ENCODE peak calls at places on chromosomes 7 and 10, in ten cellular contexts. K is psoas muscle, W is esophagus muscularis mucosa, U is brain microvascular endothelial cell, O is AG04449, F is dorsolateral prefrontal cortex, S is endodermal cell, T is hepatocyte, B is GM20000, L is HL-60. I is an unnamed sample.

GRCh38 chr7:117251687-117252086 is 71.2 kb downstream of the WNT2 start:
- DNase-seq in B (peak; percentile 47), K (no peak), F (no peak), T (no peak), S (no peak), U (peak; percentile 74), L (no peak), O (peak; percentile 80), W (peak; percentile 87), I (no peak)

GRCh38 chr7:28573751-28574295 is 161.5 kb downstream of the CREB5 start:
- DNase-seq in W (no peak), S (no peak), L (no peak), F (no peak), K (no peak), T (no peak), U (no peak), O (no peak), B (no peak), I (no peak)

GRCh38 chr7:56175086-56175760 is 59.0 kb upstream of the NUPR2 start:
- DNase-seq in T (no peak), B (no peak), K (peak; percentile 63), L (no peak), F (peak; percentile 46), S (no peak), U (no peak), W (no peak), O (no peak), I (no peak)

GRCh38 chr7:25858200-25858561 is 293.8 kb upstream of the NFE2L3 start:
- DNase-seq in B (no peak), S (no peak), L (no peak), K (no peak), T (no peak), O (no peak), U (no peak), F (no peak), W (no peak), I (no peak)

GRCh38 chr7:136039577-136040345 is 62.6 kb upstream of the MTPN start:
- DNase-seq in K (no peak), S (no peak), U (no peak), L (no peak), F (no peak), T (no peak), O (no peak), W (no peak), B (no peak), I (no peak)

GRCh38 chr7:117896339-117896738 is 23.1 kb upstream of the CTTNBP2 start:
- DNase-seq in T (no peak), S (no peak), O (no peak), L (no peak), B (no peak), K (no peak), W (no peak), F (no peak), U (no peak), I (no peak)

GRCh38 chr10:122186822-122187810 is 84.0 kb upstream of the BTBD16 start:
- DNase-seq in B (no peak), W (no peak), U (no peak), O (no peak), T (no peak), L (no peak), S (no peak), F (no peak), K (no peak), I (no peak)

GRCh38 chr7:145106001-145106400 is 270.1 kb upstream of the TPK1 start:
- DNase-seq in W (no peak), L (no peak), O (no peak), F (no peak), B (no peak), K (peak; percentile 9), T (peak; percentile 21), U (no peak), S (no peak), I (no peak)

GRCh38 chr7:123669485-123669884 is 13.8 kb downstream of the LMOD2 start:
- DNase-seq in L (no peak), O (no peak), F (no peak), B (no peak), W (no peak), U (no peak), T (no peak), S (no peak), K (no peak), I (no peak)

GRCh38 chr10:44300666-44301649 is 83.9 kb downstream of the CXCL12 start:
- DNase-seq in T (no peak), L (no peak), B (peak; percentile 45), F (no peak), O (peak; percentile 98), U (peak; percentile 97), K (peak; percentile 55), S (no peak), W (peak; percentile 68), I (peak; percentile 82)

GRCh38 chr10:97025613-97026242 is 160.0 kb downstream of the SLIT1 start:
- DNase-seq in K (peak; percentile 39), W (no peak), O (no peak), F (no peak), U (peak; percentile 29), B (peak; percentile 73), S (peak; percentile 84), T (peak; percentile 49), L (peak; percentile 27), I (no peak)

GRCh38 chr7:151400626-151401315 is 9.1 kb downstream of the WDR86 start:
- DNase-seq in U (no peak), F (no peak), W (no peak), L (no peak), O (no peak), B (peak; percentile 70), S (peak; percentile 33), K (no peak), T (no peak), I (no peak)

GRCh38 chr10:96721207-96721572 is 876 bp upstream of the PIK3AP1 start:
- DNase-seq in F (no peak), L (no peak), U (no peak), T (no peak), S (peak; percentile 70), O (no peak), W (no peak), B (no peak), K (no peak), I (no peak)

GRCh38 chr10:66880292-66880691 is 45.5 kb upstream of the LRRTM3 start:
- DNase-seq in T (no peak), L (no peak), F (no peak), U (no peak), O (no peak), K (no peak), W (no peak), S (no peak), B (no peak), I (no peak)
- TF ChIP-seq CTCF in T (no peak), L (no peak), F (no peak), U (no peak), O (no peak), K (no peak), W (no peak), S (no peak), B (no peak), I (no peak)

GRCh38 chr7:2660359-2661095 is 27.5 kb upstream of the AMZ1 start:
- DNase-seq in U (no peak), F (no peak), O (no peak), K (no peak), B (no peak), S (peak; percentile 81), T (no peak), W (no peak), L (no peak), I (no peak)
- TF ChIP-seq CTCF in U (peak; percentile 62), F (no peak), O (peak; percentile 15), K (peak; percentile 11), B (peak; percentile 13), S (peak; percentile 74), T (peak; percentile 36), W (no peak), L (no peak), I (peak; percentile 56)

DNA sequence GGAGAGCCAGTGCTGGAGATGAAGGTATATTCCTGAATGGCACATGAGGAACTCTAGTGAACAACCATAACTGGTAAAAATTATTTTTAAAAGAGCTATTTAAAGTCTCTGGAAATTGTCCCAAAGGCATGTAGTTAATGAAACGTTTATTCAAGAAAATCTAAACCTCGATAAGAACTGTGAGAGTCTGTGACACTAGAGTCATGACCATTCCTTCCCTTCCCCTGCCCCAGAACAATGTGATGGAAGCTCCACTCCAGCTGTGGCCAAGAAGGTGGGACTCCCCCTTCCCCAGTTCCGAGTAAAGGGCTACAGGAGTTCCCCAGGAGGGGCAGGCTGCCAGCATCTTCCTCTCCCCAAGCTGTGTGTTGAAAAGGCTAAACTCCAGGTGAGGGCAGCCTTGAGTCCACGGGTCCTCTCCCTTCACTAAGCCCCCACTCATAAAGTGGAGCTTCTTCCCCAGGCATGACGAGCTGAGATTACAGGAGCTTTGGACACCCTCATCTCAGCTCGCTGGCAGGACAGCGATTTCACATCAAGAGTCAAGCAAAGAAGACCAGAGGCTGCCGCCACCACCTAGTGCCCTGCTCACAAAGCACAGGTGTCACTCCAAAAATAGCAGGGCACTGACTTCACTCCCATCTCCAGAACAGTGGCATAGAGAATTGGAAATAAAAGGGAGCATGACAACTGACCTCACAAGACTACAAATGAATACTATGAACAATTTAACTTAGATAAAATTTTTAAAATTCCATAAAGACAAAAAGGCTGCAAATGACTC is 68.5 kb downstream of the NHLRC2 start:
- DNase-seq in F (no peak), S (peak; percentile 72), U (no peak), B (peak; percentile 11), O (no peak), K (no peak), T (no peak), W (no peak), L (no peak), I (no peak)
- TF ChIP-seq CTCF in F (no peak), S (peak; percentile 64), U (peak; percentile 14), B (no peak), O (no peak), K (no peak), T (no peak), W (no peak), L (no peak), I (no peak)

DNA sequence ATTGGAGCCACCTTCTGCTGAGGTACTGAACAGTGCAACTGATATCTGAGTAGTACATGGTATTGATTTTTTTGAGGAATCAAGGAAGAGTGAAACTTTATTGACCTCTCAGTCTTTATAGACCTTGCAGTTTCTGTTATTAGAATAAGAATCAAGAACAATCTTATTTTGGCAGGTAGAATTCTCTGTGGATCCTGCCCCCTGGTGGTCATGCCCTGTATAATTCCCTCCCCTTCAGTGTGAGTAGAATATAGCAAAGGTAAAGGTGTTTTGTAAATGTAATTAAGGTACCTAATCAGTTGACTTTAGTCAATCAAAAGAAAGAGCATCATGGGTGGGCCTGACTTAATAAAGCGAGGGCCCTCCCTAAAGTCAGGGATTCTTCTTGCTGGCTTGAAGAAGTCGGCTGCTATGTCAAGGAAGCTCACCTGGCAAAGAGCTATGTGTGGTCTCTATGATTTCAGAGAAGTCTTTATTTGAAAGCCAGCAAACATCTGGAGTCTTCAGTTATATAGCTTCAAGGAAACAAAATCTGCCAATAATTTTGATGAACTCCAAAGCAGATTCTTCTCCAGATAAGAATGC is 142.8 kb downstream of the LSM5 start:
- DNase-seq in K (no peak), T (peak; percentile 12), F (no peak), O (no peak), B (peak; percentile 34), L (no peak), S (peak; percentile 67), U (peak; percentile 24), W (no peak), I (no peak)
- TF ChIP-seq CTCF in K (peak; percentile 55), T (peak; percentile 47), F (peak; percentile 81), O (peak; percentile 34), B (peak; percentile 63), L (peak; percentile 59), S (peak; percentile 77), U (peak; percentile 74), W (peak; percentile 37), I (peak; percentile 78)

I was measured in HFF-Myc.